ENCODE peak calls at places on chromosome 17, in nine cellular contexts. B, O, F, I, Z, S, X, N and A are unnamed samples.

GRCh38 chr17:59365383-59365981 is 34.0 kb downstream of the YPEL2 start:
- DNase-seq in B (no peak), F (no peak), Z (no peak), S (no peak), N (no peak), O (no peak), I (no peak), X (peak; percentile 51), A (no peak)

GRCh38 chr17:65690626-65691310 is 129.3 kb upstream of the AXIN2 start:
- DNase-seq in Z (no peak), N (no peak), X (peak; percentile 9), I (no peak), F (no peak), S (no peak), O (no peak), B (no peak), A (no peak)

GRCh38 chr17:66143657-66144282 is 48.2 kb downstream of the CEP112 start:
- DNase-seq in O (no peak), B (no peak), I (no peak), Z (no peak), N (no peak), F (no peak), S (no peak), X (no peak), A (no peak)

GRCh38 chr17:14427914-14428639 is 127.2 kb downstream of the HS3ST3B1 start:
- DNase-seq in X (peak; percentile 71), O (no peak), S (no peak), N (no peak), F (no peak), Z (no peak), I (peak; percentile 44), B (peak; percentile 20), A (no peak)

GRCh38 chr17:49454050-49454449 is 39.4 kb upstream of the PHB1 start:
- DNase-seq in X (no peak), N (no peak), B (no peak), O (no peak), S (no peak), I (no peak), Z (no peak), F (peak; percentile 20), A (no peak)

GRCh38 chr17:27756467-27757371 is 43.6 kb downstream of the NOS2 start:
- DNase-seq in N (no peak), F (peak; percentile 62), I (peak; percentile 35), Z (peak; percentile 59), B (peak; percentile 13), O (no peak), S (peak; percentile 61), X (peak; percentile 64), A (no peak)

GRCh38 chr17:58381124-58381838 is 29.3 kb upstream of the SUPT4H1 start:
- DNase-seq in S (no peak), I (no peak), N (no peak), O (peak; percentile 28), X (no peak), Z (no peak), B (no peak), F (no peak), A (no peak)

GRCh38 chr17:80760501-80760900 is 215.9 kb downstream of the RPTOR start:
- DNase-seq in O (no peak), X (no peak), B (no peak), S (no peak), I (no peak), Z (no peak), F (no peak), N (no peak), A (no peak)

GRCh38 chr17:30389755-30390300 is 11.1 kb downstream of the CPD start:
- DNase-seq in B (no peak), O (no peak), N (no peak), F (peak; percentile 74), X (no peak), S (no peak), I (no peak), Z (no peak), A (no peak)

GRCh38 chr17:66994943-66995535 is 30.5 kb downstream of the CACNG4 start:
- DNase-seq in F (no peak), S (no peak), I (no peak), Z (no peak), X (no peak), O (no peak), B (no peak), N (no peak), A (no peak)

GRCh38 chr17:51439395-51440229 is 179.3 kb downstream of the UTP18 start:
- DNase-seq in Z (no peak), S (no peak), N (no peak), X (no peak), B (no peak), O (no peak), I (no peak), F (peak; percentile 60), A (no peak)

GRCh38 chr17:41734949-41735313 is 488 bp upstream of the HAP1 start:
- DNase-seq in X (no peak), N (no peak), I (no peak), F (no peak), S (no peak), Z (peak; percentile 39), O (no peak), B (no peak), A (no peak)

GRCh38 chr17:75109407-75110236 is at the start of gene ARMC7:
- DNase-seq in N (peak; percentile 66), Z (peak; percentile 94), F (peak; percentile 77), I (peak; percentile 85), O (peak; percentile 58), S (peak; percentile 94), B (peak; percentile 84), X (peak; percentile 91), A (no peak)

GRCh38 chr17:81512984-81513668 is 527 bp upstream of the ACTG1 start:
- DNase-seq in Z (peak; percentile 79), X (peak; percentile 69), S (peak; percentile 71), N (no peak), I (peak; percentile 45), F (peak; percentile 69), B (peak; percentile 42), O (no peak), A (no peak)

GRCh38 chr17:21113706-21114105 is 13.1 kb upstream of the DHRS7B start:
- DNase-seq in F (no peak), I (no peak), Z (no peak), X (no peak), N (no peak), O (no peak), B (no peak), S (no peak), A (no peak)

GRCh38 chr17:83103200-83103937 is 24.0 kb downstream of the METRNL start:
- DNase-seq in S (peak; percentile 76), O (no peak), I (peak; percentile 18), X (no peak), Z (no peak), B (peak; percentile 28), N (no peak), F (no peak), A (no peak)

GRCh38 chr17:14205992-14206461 is 30.6 kb downstream of the CDRT15 start:
- DNase-seq in N (peak; percentile 53), I (peak; percentile 72), B (peak; percentile 34), O (no peak), F (no peak), S (no peak), Z (no peak), X (peak; percentile 46), A (peak; percentile 34)

GRCh38 chr17:80832266-80832676 is 159.4 kb upstream of the CHMP6 start:
- DNase-seq in Z (peak; percentile 68), X (no peak), O (no peak), B (no peak), S (no peak), F (peak; percentile 76), I (no peak), N (no peak), A (no peak)

GRCh38 chr17:68182940-68183551 is 64.8 kb upstream of the AMZ2 start:
- DNase-seq in F (no peak), B (peak; percentile 29), S (no peak), N (no peak), I (peak; percentile 73), Z (no peak), O (no peak), X (peak; percentile 80), A (no peak)

GRCh38 chr17:17088511-17089205 is 46.4 kb downstream of the MPRIP start:
- DNase-seq in B (no peak), N (no peak), F (no peak), S (no peak), X (no peak), I (no peak), O (no peak), Z (peak; percentile 23), A (no peak)

GRCh38 chr17:29469251-29469650 is 79.1 kb downstream of the TAOK1 start:
- DNase-seq in N (no peak), I (no peak), O (no peak), Z (no peak), F (no peak), B (no peak), X (no peak), S (no peak), A (no peak)

GRCh38 chr17:40121886-40122465 is at the start of gene MSL1:
- DNase-seq in S (peak; percentile 96), F (peak; percentile 77), I (peak; percentile 80), X (peak; percentile 84), B (peak; percentile 75), N (peak; percentile 48), O (peak; percentile 59), Z (peak; percentile 93), A (no peak)